ENCODE peak calls at places on chromosome 10, in four cellular contexts. G, U, Z and T are unnamed samples.

GRCh38 chr10:70462349-70462984 is 16.1 kb upstream of the PALD1 start:
- DNase-seq in G (peak), U (peak), Z (no peak), T (no peak)

GRCh38 chr10:31582365-31583052 is 263.5 kb downstream of the ZEB1 start:
- DNase-seq in G (no peak), U (peak), Z (no peak), T (no peak)

GRCh38 chr10:9786576-9786975 is 1231.1 kb upstream of the CELF2 start:
- DNase-seq in G (no peak), U (no peak), Z (peak), T (no peak)

GRCh38 chr10:31399171-31399570 is 80.2 kb downstream of the ZEB1 start:
- DNase-seq in G (no peak), U (no peak), Z (no peak), T (no peak)

GRCh38 chr10:127003032-127003685 is 97.9 kb downstream of the DOCK1 start:
- DNase-seq in G (no peak), U (no peak), Z (no peak), T (no peak)

GRCh38 chr10:108450280-108450679 is 1285.8 kb upstream of the SORCS1 start:
- DNase-seq in G (no peak), U (no peak), Z (no peak), T (no peak)

GRCh38 chr10:132540456-132540855 is 2.9 kb downstream of the INPP5A start:
- DNase-seq in G (peak), U (peak), Z (no peak), T (peak)

GRCh38 chr10:121553455-121553854 is 44.8 kb downstream of the FGFR2 start:
- DNase-seq in G (no peak), U (no peak), Z (peak), T (no peak)

GRCh38 chr10:101166430-101166829 is 35.3 kb downstream of the TLX1 start:
- DNase-seq in G (no peak), U (no peak), Z (no peak), T (no peak)

GRCh38 chr10:101158101-101159058 is 27.3 kb downstream of the TLX1 start:
- DNase-seq in G (no peak), U (no peak), Z (no peak), T (no peak)

GRCh38 chr10:101161494-101162299 is 30.6 kb downstream of the TLX1 start:
- DNase-seq in G (peak), U (peak), Z (peak), T (peak)

GRCh38 chr10:101165736-101166135 is 34.6 kb downstream of the TLX1 start:
- DNase-seq in G (no peak), U (no peak), Z (no peak), T (no peak)

DNA sequence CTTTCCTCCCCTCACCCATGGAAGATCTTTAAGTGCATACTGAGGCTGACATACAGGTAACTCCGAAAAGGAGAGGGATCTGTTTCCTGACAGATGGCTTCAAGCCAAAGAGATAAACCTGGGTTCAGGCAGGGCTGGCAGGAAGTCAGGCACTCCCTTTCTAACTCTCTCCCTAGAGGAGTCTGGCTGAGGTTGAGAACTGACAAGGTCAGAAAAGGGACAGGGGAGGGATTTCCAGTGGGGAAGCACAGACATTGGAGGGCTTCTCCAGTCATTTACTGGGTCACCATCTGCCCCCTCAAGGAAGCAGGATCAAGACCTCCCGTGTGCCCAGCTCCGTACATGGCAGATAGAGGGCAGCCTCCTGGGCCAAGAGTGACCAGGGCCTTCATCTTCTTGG is 31.6 kb downstream of the TLX1 start:
- DNase-seq in G (no peak), U (no peak), Z (no peak), T (no peak)
- TF ChIP-seq CTCF in G (no peak), U (no peak), Z (no peak), T (no peak)

GRCh38 chr10:110285501-110285900 is 19.2 kb downstream of the SMNDC1 start:
- DNase-seq in G (no peak), U (no peak), Z (no peak), T (no peak)
- TF ChIP-seq CTCF in G (no peak), U (no peak), Z (no peak), T (no peak)

DNA sequence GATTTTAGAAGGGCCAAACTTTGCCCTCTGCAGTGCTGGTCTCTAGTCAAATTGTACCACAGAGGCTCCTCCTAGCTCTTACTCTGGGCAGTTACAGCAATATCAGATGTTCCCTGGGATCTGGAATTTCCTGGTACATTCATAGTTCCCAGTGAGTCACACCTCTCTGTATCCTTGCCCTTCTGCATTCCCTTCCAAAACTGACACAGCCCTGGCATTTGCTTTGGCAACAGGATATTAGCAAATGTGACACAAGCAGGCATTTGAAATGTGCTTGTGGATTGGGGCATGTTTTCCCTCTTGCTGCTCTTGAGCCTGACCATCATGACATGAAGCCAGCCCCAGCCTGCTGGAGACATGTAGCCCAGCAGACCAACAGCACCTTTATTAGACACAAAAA is 284.7 kb upstream of the AKR1E2 start:
- DNase-seq in G (no peak), U (peak), Z (peak), T (peak)
- TF ChIP-seq CTCF in G (no peak), U (peak), Z (peak), T (peak)

GRCh38 chr10:129383651-129384050 is 83.4 kb upstream of the MGMT start:
- DNase-seq in G (no peak), U (no peak), Z (no peak), T (no peak)
- TF ChIP-seq CTCF in G (no peak), U (no peak), Z (no peak), T (no peak)